ENCODE peak calls at places on chromosome 18, in nine cellular contexts. Z, B, C, D, Q, N, W, M and G are unnamed samples.

GRCh38 chr18:13934676-13935075 is 19.3 kb upstream of the MC2R start:
- DNase-seq in Z (no peak), B (no peak), C (no peak), D (no peak), Q (no peak), N (no peak), W (no peak), M (no peak), G (no peak)

GRCh38 chr18:10054366-10054765 is 140.6 kb downstream of the VAPA start:
- DNase-seq in Z (no peak), B (no peak), C (no peak), D (no peak), Q (no peak), N (no peak), W (no peak), M (no peak), G (no peak)

GRCh38 chr18:5967007-5967406 is 71.7 kb upstream of the TMEM200C start:
- DNase-seq in Z (no peak), B (no peak), C (no peak), D (no peak), Q (no peak), N (no peak), W (no peak), M (no peak), G (no peak)

GRCh38 chr18:67417864-67418523 is 98.5 kb downstream of the DSEL start:
- DNase-seq in Z (no peak), B (no peak), C (peak), D (peak), Q (no peak), N (no peak), W (peak), M (peak), G (no peak)

GRCh38 chr18:5452943-5453342 is 90.9 kb downstream of the EPB41L3 start:
- DNase-seq in Z (no peak), B (no peak), C (no peak), D (no peak), Q (no peak), N (no peak), W (no peak), M (peak), G (no peak)

GRCh38 chr18:32848836-32849235 is 76.0 kb upstream of the KLHL14 start:
- DNase-seq in Z (no peak), B (no peak), C (no peak), D (no peak), Q (no peak), N (no peak), W (no peak), M (peak), G (no peak)

GRCh38 chr18:44602380-44602779 is 78.3 kb upstream of the SETBP1 start:
- DNase-seq in Z (no peak), B (no peak), C (peak), D (peak), Q (no peak), N (no peak), W (no peak), M (peak), G (no peak)

GRCh38 chr18:67574749-67575148 is 58.2 kb upstream of the DSEL start:
- DNase-seq in Z (no peak), B (no peak), C (no peak), D (no peak), Q (no peak), N (no peak), W (no peak), M (no peak), G (no peak)

GRCh38 chr18:22604390-22604985 is 186.8 kb upstream of the CTAGE1 start:
- DNase-seq in Z (no peak), B (peak), C (peak), D (no peak), Q (peak), N (no peak), W (no peak), M (no peak), G (no peak)

GRCh38 chr18:10995576-10995975 is 153.8 kb downstream of the PIEZO2 start:
- DNase-seq in Z (no peak), B (no peak), C (no peak), D (no peak), Q (no peak), N (no peak), W (no peak), M (no peak), G (no peak)

GRCh38 chr18:8745355-8746014 is 40.1 kb downstream of the MTCL1 start:
- DNase-seq in Z (no peak), B (no peak), C (no peak), D (peak), Q (no peak), N (no peak), W (no peak), M (peak), G (no peak)

GRCh38 chr18:59697236-59697932 is at the start of gene CCBE1:
- DNase-seq in Z (peak), B (peak), C (peak), D (peak), Q (peak), N (peak), W (peak), M (peak), G (no peak)

GRCh38 chr18:58321986-58322385 is 278.0 kb downstream of the NEDD4L start:
- DNase-seq in Z (no peak), B (no peak), C (peak), D (peak), Q (peak), N (peak), W (peak), M (peak), G (peak)

GRCh38 chr18:62334110-62334509 is 9.0 kb downstream of the TNFRSF11A start:
- DNase-seq in Z (no peak), B (no peak), C (no peak), D (peak), Q (no peak), N (no peak), W (no peak), M (peak), G (no peak)

GRCh38 chr18:3526421-3527354 is 76.7 kb downstream of the TGIF1 start:
- DNase-seq in Z (peak), B (no peak), C (peak), D (no peak), Q (no peak), N (no peak), W (peak), M (no peak), G (no peak)

GRCh38 chr18:3248670-3249359 is 1.2 kb downstream of the MYL12A start:
- DNase-seq in Z (no peak), B (no peak), C (peak), D (no peak), Q (no peak), N (no peak), W (peak), M (peak), G (no peak)

GRCh38 chr18:62505669-62506494 is 16.9 kb upstream of the ZCCHC2 start:
- DNase-seq in Z (no peak), B (no peak), C (peak), D (no peak), Q (no peak), N (no peak), W (peak), M (no peak), G (no peak)

GRCh38 chr18:37254256-37254880 is 311.2 kb downstream of the CELF4 start:
- DNase-seq in Z (no peak), B (peak), C (no peak), D (no peak), Q (no peak), N (no peak), W (peak), M (no peak), G (peak)

GRCh38 chr18:43079422-43079821 is 36.1 kb downstream of the RIT2 start:
- DNase-seq in Z (no peak), B (no peak), C (no peak), D (no peak), Q (no peak), N (no peak), W (no peak), M (no peak), G (no peak)

GRCh38 chr18:37567061-37567993 is 1.7 kb upstream of the CELF4 start:
- DNase-seq in Z (peak), B (peak), C (no peak), D (no peak), Q (no peak), N (no peak), W (no peak), M (no peak), G (no peak)

GRCh38 chr18:78406743-78407455 is 572.7 kb upstream of the SALL3 start:
- DNase-seq in Z (no peak), B (no peak), C (no peak), D (no peak), Q (no peak), N (no peak), W (no peak), M (no peak), G (no peak)

GRCh38 chr18:26545335-26545734 is 3.0 kb downstream of the KCTD1 start:
- DNase-seq in Z (no peak), B (no peak), C (no peak), D (no peak), Q (no peak), N (no peak), W (no peak), M (no peak), G (no peak)

GRCh38 chr18:59593291-59593717 is 103.9 kb downstream of the CCBE1 start:
- DNase-seq in Z (no peak), B (no peak), C (peak), D (peak), Q (no peak), N (no peak), W (no peak), M (peak), G (no peak)

GRCh38 chr18:73136134-73136533 is 268.3 kb upstream of the NETO1 start:
- DNase-seq in Z (no peak), B (no peak), C (peak), D (peak), Q (no peak), N (no peak), W (peak), M (peak), G (no peak)

GRCh38 chr18:3162181-3162580 is 57.6 kb downstream of the MYOM1 start:
- DNase-seq in Z (no peak), B (no peak), C (no peak), D (no peak), Q (no peak), N (no peak), W (no peak), M (peak), G (no peak)

GRCh38 chr18:27223570-27224340 is 38.6 kb upstream of the CHST9 start:
- DNase-seq in Z (no peak), B (no peak), C (no peak), D (no peak), Q (no peak), N (no peak), W (no peak), M (no peak), G (no peak)

GRCh38 chr18:28040720-28041119 is 136.2 kb downstream of the CDH2 start:
- DNase-seq in Z (no peak), B (no peak), C (no peak), D (no peak), Q (no peak), N (no peak), W (no peak), M (no peak), G (no peak)

GRCh38 chr18:28398491-28398890 is 221.6 kb upstream of the CDH2 start:
- DNase-seq in Z (no peak), B (no peak), C (no peak), D (no peak), Q (no peak), N (no peak), W (no peak), M (no peak), G (no peak)

GRCh38 chr18:65876310-65876709 is 125.5 kb downstream of the CDH7 start:
- DNase-seq in Z (no peak), B (no peak), C (no peak), D (no peak), Q (no peak), N (no peak), W (no peak), M (no peak), G (no peak)

GRCh38 chr18:44592639-44593038 is 88.0 kb upstream of the SETBP1 start:
- DNase-seq in Z (no peak), B (no peak), C (peak), D (peak), Q (no peak), N (no peak), W (no peak), M (peak), G (no peak)

GRCh38 chr18:39655341-39655740 is 2089.7 kb upstream of the CELF4 start:
- DNase-seq in Z (no peak), B (no peak), C (no peak), D (no peak), Q (no peak), N (no peak), W (no peak), M (peak), G (no peak)

GRCh38 chr18:45423664-45424063 is 191.6 kb upstream of the SLC14A2 start:
- DNase-seq in Z (no peak), B (no peak), C (no peak), D (no peak), Q (no peak), N (no peak), W (no peak), M (peak), G (no peak)

GRCh38 chr18:43656547-43656946 is 379.3 kb upstream of the SYT4 start:
- DNase-seq in Z (no peak), B (no peak), C (no peak), D (no peak), Q (no peak), N (no peak), W (no peak), M (no peak), G (no peak)

GRCh38 chr18:2471523-2471922 is 99.8 kb downstream of the METTL4 start:
- DNase-seq in Z (no peak), B (no peak), C (no peak), D (no peak), Q (no peak), N (no peak), W (no peak), M (no peak), G (no peak)

GRCh38 chr18:70431203-70431624 is 142.4 kb downstream of the SOCS6 start:
- DNase-seq in Z (no peak), B (no peak), C (peak), D (peak), Q (no peak), N (no peak), W (no peak), M (peak), G (no peak)

DNA sequence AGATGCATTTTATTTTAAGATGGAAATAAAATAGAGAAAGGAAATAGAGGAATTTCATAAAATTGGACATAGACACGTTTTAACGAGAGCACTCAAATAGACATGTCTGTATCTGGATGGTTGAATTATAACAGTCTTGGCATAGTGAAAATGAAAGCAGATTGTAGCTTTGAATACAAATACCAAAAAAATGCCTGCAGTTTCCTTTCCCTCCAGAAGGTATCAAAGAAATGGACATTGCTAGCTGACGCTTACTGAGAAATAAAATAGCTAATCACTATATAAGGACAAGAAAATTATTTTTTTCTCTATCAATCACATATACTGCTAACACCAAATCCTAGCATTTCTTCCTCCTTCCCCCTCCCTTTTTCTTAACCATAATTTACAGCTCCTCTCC is 11.4 kb upstream of the MAPRE2 start:
- DNase-seq in Z (no peak), B (no peak), C (peak), D (no peak), Q (no peak), N (no peak), W (peak), M (no peak), G (no peak)
- TF ChIP-seq CTCF in Z (no peak), B (peak), C (peak), D (peak), Q (no peak), N (peak), W (peak), M (no peak), G (peak)

GRCh38 chr18:50056185-50056584 is 138.8 kb downstream of the MYO5B start:
- DNase-seq in Z (no peak), B (no peak), C (no peak), D (no peak), Q (no peak), N (no peak), W (no peak), M (no peak), G (no peak)

GRCh38 chr18:50060822-50061221 is 134.1 kb downstream of the MYO5B start:
- DNase-seq in Z (no peak), B (no peak), C (no peak), D (no peak), Q (no peak), N (no peak), W (no peak), M (no peak), G (no peak)

GRCh38 chr18:50057009-50057408 is 137.9 kb downstream of the MYO5B start:
- DNase-seq in Z (no peak), B (no peak), C (no peak), D (no peak), Q (no peak), N (no peak), W (no peak), M (no peak), G (no peak)

GRCh38 chr18:50055474-50055873 is 139.5 kb downstream of the MYO5B start:
- DNase-seq in Z (no peak), B (no peak), C (no peak), D (no peak), Q (no peak), N (no peak), W (no peak), M (no peak), G (no peak)

GRCh38 chr18:50058731-50059130 is 136.2 kb downstream of the MYO5B start:
- DNase-seq in Z (no peak), B (no peak), C (no peak), D (no peak), Q (no peak), N (no peak), W (no peak), M (no peak), G (no peak)
- TF ChIP-seq CTCF in Z (no peak), B (no peak), C (no peak), D (no peak), Q (no peak), N (no peak), W (no peak), M (no peak), G (no peak)

GRCh38 chr18:79588636-79589481 is 90.7 kb upstream of the CTDP1 start:
- DNase-seq in Z (peak), B (peak), C (peak), D (peak), Q (peak), N (peak), W (no peak), M (peak), G (peak)
- TF ChIP-seq CTCF in Z (no peak), B (no peak), C (peak), D (no peak), Q (no peak), N (no peak), W (no peak), M (no peak), G (no peak)

DNA sequence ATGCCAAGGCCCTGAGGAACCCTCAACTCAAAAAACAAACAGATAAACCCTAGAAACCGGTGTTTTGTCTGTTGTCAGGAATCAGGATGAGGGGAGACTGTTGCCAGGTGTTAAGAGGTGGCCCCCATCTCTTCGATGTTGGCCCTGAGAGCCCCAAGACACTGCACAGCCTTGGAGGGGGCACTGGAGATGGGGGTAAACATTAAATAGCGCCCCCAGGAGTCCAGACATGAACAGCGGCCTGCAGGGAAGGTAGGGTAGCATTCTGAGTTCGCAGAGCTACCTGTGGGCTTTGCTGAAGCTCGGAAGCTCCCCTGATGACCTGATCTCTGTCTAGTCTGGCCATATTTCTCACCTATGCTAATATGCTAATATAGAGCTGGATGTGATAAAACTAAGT is 97.6 kb upstream of the SMAD2 start:
- DNase-seq in Z (no peak), B (peak), C (no peak), D (no peak), Q (no peak), N (peak), W (no peak), M (no peak), G (peak)
- TF ChIP-seq CTCF in Z (no peak), B (no peak), C (peak), D (peak), Q (no peak), N (no peak), W (no peak), M (no peak), G (no peak)

DNA sequence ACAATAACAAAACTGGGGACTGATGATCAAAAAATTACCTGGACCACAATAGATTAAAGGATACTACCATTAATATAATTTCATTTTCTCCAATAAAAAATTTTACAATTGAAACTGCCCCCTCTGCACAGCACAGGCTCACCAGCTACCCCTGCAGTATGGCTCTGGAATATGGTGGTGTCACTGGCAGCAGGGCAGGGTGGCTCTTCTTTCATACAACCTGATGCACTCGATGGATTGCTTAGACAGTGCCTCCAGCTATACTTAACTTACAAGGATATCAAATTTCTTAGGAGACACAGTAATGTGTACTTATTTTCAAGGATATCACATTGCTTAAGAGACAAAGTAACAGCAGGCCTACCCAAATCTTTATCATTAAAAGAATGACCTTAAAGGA is 124.0 kb downstream of the PRELID3A start:
- DNase-seq in Z (no peak), B (no peak), C (peak), D (peak), Q (no peak), N (no peak), W (no peak), M (no peak), G (no peak)
- TF ChIP-seq CTCF in Z (no peak), B (no peak), C (peak), D (peak), Q (no peak), N (no peak), W (no peak), M (no peak), G (no peak)

DNA sequence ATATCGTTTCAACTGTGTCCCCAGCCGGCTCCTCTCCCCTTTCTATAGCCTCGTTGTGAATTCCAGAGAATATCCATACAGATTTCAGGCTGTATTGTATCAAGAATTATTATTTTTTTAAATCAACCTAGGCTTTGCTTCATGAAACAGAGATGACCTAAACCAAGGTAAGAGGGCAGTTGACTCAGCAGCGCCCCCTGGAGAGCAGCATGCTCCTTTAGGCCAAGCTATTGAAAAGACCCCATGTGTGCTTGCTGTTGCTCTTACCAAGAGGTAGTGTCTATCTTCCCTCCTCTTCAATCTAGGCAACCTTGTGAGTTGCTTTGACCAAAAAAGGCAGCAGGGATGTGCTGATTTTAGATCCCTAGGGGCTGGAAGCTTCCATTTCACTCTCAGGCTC is 426.7 kb upstream of the SMIM21 start:
- DNase-seq in Z (no peak), B (no peak), C (no peak), D (no peak), Q (no peak), N (no peak), W (peak), M (no peak), G (no peak)
- TF ChIP-seq CTCF in Z (no peak), B (peak), C (peak), D (peak), Q (no peak), N (peak), W (no peak), M (peak), G (peak)

GRCh38 chr18:54228364-54228763 is 3.9 kb upstream of the MBD2 start:
- DNase-seq in Z (no peak), B (no peak), C (no peak), D (no peak), Q (no peak), N (no peak), W (no peak), M (no peak), G (no peak)

GRCh38 chr18:54224379-54225014 is at the start of gene MBD2:
- DNase-seq in Z (peak), B (peak), C (peak), D (peak), Q (peak), N (peak), W (peak), M (peak), G (peak)

GRCh38 chr18:54222922-54223567 is 1.4 kb downstream of the MBD2 start:
- DNase-seq in Z (no peak), B (no peak), C (no peak), D (no peak), Q (no peak), N (no peak), W (peak), M (no peak), G (no peak)

GRCh38 chr18:54220406-54220805 is 4.1 kb downstream of the MBD2 start:
- DNase-seq in Z (no peak), B (no peak), C (no peak), D (no peak), Q (no peak), N (no peak), W (no peak), M (no peak), G (no peak)

GRCh38 chr18:54223568-54224241 is 764 bp downstream of the MBD2 start:
- DNase-seq in Z (peak), B (peak), C (peak), D (peak), Q (peak), N (peak), W (peak), M (peak), G (peak)
- TF ChIP-seq CTCF in Z (no peak), B (no peak), C (no peak), D (no peak), Q (no peak), N (no peak), W (no peak), M (no peak), G (peak)